ENCODE peak calls at places on chromosomes 3 and 15, in seven cellular contexts. One of them, this sample, is unnamed.
A peak's percentile ranks its signal among the peaks of the same experiment; 100 is the strongest.

GRCh38 chr3:76107935-76108570 is 322.7 kb upstream of the ZNF717 start:
- DNase-seq in bronchial epithelial cell: peak; percentile 56
- DNase-seq in activated T-helper 1 cell treated with anti-CD3 and anti-CD28 coated beads, Interleukin-2, amount 50 U/mL, for 16 hours: no peak
- DNase-seq in stimulated activated CD8-positive, alpha-beta memory T cell treated with anti-CD3 and anti-CD28 coated beads, Interleukin-7, amount 100 ng/mL, for 24 hours: no peak
- DNase-seq in GM12865: peak; percentile 34
- DNase-seq in stimulated activated CD4-positive, alpha-beta T cell treated with anti-CD3 and anti-CD28 coated beads, Interleukin-2, amount 100 ng/mL, for 48 hours: no peak
- DNase-seq in RPMI7951: peak; percentile 18
- DNase-seq in this sample: peak; percentile 28

GRCh38 chr3:32143849-32144757 is 37.7 kb downstream of the GPD1L start:
- DNase-seq in GM12865: peak; percentile 72
- DNase-seq in RPMI7951: peak; percentile 83
- DNase-seq in stimulated activated CD8-positive, alpha-beta memory T cell treated with anti-CD3 and anti-CD28 coated beads, Interleukin-7, amount 100 ng/mL, for 24 hours: no peak
- DNase-seq in activated T-helper 1 cell treated with anti-CD3 and anti-CD28 coated beads, Interleukin-2, amount 50 U/mL, for 16 hours: no peak
- DNase-seq in stimulated activated CD4-positive, alpha-beta T cell treated with anti-CD3 and anti-CD28 coated beads, Interleukin-2, amount 100 ng/mL, for 48 hours: peak; percentile 57
- DNase-seq in bronchial epithelial cell: peak; percentile 93
- DNase-seq in this sample: peak; percentile 67

GRCh38 chr3:141104151-141104741 is 53.1 kb downstream of the SPSB4 start:
- DNase-seq in activated T-helper 1 cell treated with anti-CD3 and anti-CD28 coated beads, Interleukin-2, amount 50 U/mL, for 16 hours: no peak
- DNase-seq in GM12865: no peak
- DNase-seq in bronchial epithelial cell: no peak
- DNase-seq in RPMI7951: no peak
- DNase-seq in stimulated activated CD8-positive, alpha-beta memory T cell treated with anti-CD3 and anti-CD28 coated beads, Interleukin-7, amount 100 ng/mL, for 24 hours: no peak
- DNase-seq in stimulated activated CD4-positive, alpha-beta T cell treated with anti-CD3 and anti-CD28 coated beads, Interleukin-2, amount 100 ng/mL, for 48 hours: no peak
- DNase-seq in this sample: no peak

GRCh38 chr3:187017511-187018230 is 87.3 kb downstream of the ST6GAL1 start:
- DNase-seq in GM12865: no peak
- DNase-seq in RPMI7951: no peak
- DNase-seq in stimulated activated CD4-positive, alpha-beta T cell treated with anti-CD3 and anti-CD28 coated beads, Interleukin-2, amount 100 ng/mL, for 48 hours: no peak
- DNase-seq in bronchial epithelial cell: no peak
- DNase-seq in stimulated activated CD8-positive, alpha-beta memory T cell treated with anti-CD3 and anti-CD28 coated beads, Interleukin-7, amount 100 ng/mL, for 24 hours: no peak
- DNase-seq in activated T-helper 1 cell treated with anti-CD3 and anti-CD28 coated beads, Interleukin-2, amount 50 U/mL, for 16 hours: no peak
- DNase-seq in this sample: no peak

GRCh38 chr15:99511529-99511864 is 54.3 kb upstream of the MEF2A start:
- DNase-seq in activated T-helper 1 cell treated with anti-CD3 and anti-CD28 coated beads, Interleukin-2, amount 50 U/mL, for 16 hours: no peak
- DNase-seq in stimulated activated CD4-positive, alpha-beta T cell treated with anti-CD3 and anti-CD28 coated beads, Interleukin-2, amount 100 ng/mL, for 48 hours: no peak
- DNase-seq in stimulated activated CD8-positive, alpha-beta memory T cell treated with anti-CD3 and anti-CD28 coated beads, Interleukin-7, amount 100 ng/mL, for 24 hours: no peak
- DNase-seq in RPMI7951: no peak
- DNase-seq in GM12865: peak; percentile 69
- DNase-seq in bronchial epithelial cell: no peak
- DNase-seq in this sample: no peak

GRCh38 chr15:67820992-67821783 is 4.1 kb upstream of the SKOR1 start:
- DNase-seq in activated T-helper 1 cell treated with anti-CD3 and anti-CD28 coated beads, Interleukin-2, amount 50 U/mL, for 16 hours: no peak
- DNase-seq in stimulated activated CD4-positive, alpha-beta T cell treated with anti-CD3 and anti-CD28 coated beads, Interleukin-2, amount 100 ng/mL, for 48 hours: no peak
- DNase-seq in GM12865: no peak
- DNase-seq in stimulated activated CD8-positive, alpha-beta memory T cell treated with anti-CD3 and anti-CD28 coated beads, Interleukin-7, amount 100 ng/mL, for 24 hours: no peak
- DNase-seq in RPMI7951: peak; percentile 54
- DNase-seq in bronchial epithelial cell: no peak
- DNase-seq in this sample: peak; percentile 80

GRCh38 chr15:33083232-33084006 is 111.1 kb downstream of the FMN1 start:
- DNase-seq in RPMI7951: peak; percentile 69
- DNase-seq in bronchial epithelial cell: peak; percentile 79
- DNase-seq in stimulated activated CD8-positive, alpha-beta memory T cell treated with anti-CD3 and anti-CD28 coated beads, Interleukin-7, amount 100 ng/mL, for 24 hours: no peak
- DNase-seq in GM12865: no peak
- DNase-seq in stimulated activated CD4-positive, alpha-beta T cell treated with anti-CD3 and anti-CD28 coated beads, Interleukin-2, amount 100 ng/mL, for 48 hours: no peak
- DNase-seq in activated T-helper 1 cell treated with anti-CD3 and anti-CD28 coated beads, Interleukin-2, amount 50 U/mL, for 16 hours: no peak
- DNase-seq in this sample: no peak

GRCh38 chr3:12148183-12148940 is 10.3 kb downstream of the TIMP4 start:
- DNase-seq in RPMI7951: no peak
- DNase-seq in GM12865: no peak
- DNase-seq in stimulated activated CD8-positive, alpha-beta memory T cell treated with anti-CD3 and anti-CD28 coated beads, Interleukin-7, amount 100 ng/mL, for 24 hours: no peak
- DNase-seq in activated T-helper 1 cell treated with anti-CD3 and anti-CD28 coated beads, Interleukin-2, amount 50 U/mL, for 16 hours: no peak
- DNase-seq in bronchial epithelial cell: no peak
- DNase-seq in stimulated activated CD4-positive, alpha-beta T cell treated with anti-CD3 and anti-CD28 coated beads, Interleukin-2, amount 100 ng/mL, for 48 hours: no peak
- DNase-seq in this sample: no peak

GRCh38 chr3:142228964-142229363 is 3.6 kb upstream of the GK5 start:
- DNase-seq in activated T-helper 1 cell treated with anti-CD3 and anti-CD28 coated beads, Interleukin-2, amount 50 U/mL, for 16 hours: no peak
- DNase-seq in GM12865: no peak
- DNase-seq in RPMI7951: no peak
- DNase-seq in stimulated activated CD8-positive, alpha-beta memory T cell treated with anti-CD3 and anti-CD28 coated beads, Interleukin-7, amount 100 ng/mL, for 24 hours: no peak
- DNase-seq in stimulated activated CD4-positive, alpha-beta T cell treated with anti-CD3 and anti-CD28 coated beads, Interleukin-2, amount 100 ng/mL, for 48 hours: no peak
- DNase-seq in bronchial epithelial cell: no peak
- DNase-seq in this sample: no peak

GRCh38 chr3:170507063-170507462 is 78.8 kb downstream of the SLC7A14 start:
- DNase-seq in stimulated activated CD4-positive, alpha-beta T cell treated with anti-CD3 and anti-CD28 coated beads, Interleukin-2, amount 100 ng/mL, for 48 hours: no peak
- DNase-seq in stimulated activated CD8-positive, alpha-beta memory T cell treated with anti-CD3 and anti-CD28 coated beads, Interleukin-7, amount 100 ng/mL, for 24 hours: no peak
- DNase-seq in GM12865: no peak
- DNase-seq in bronchial epithelial cell: no peak
- DNase-seq in RPMI7951: no peak
- DNase-seq in activated T-helper 1 cell treated with anti-CD3 and anti-CD28 coated beads, Interleukin-2, amount 50 U/mL, for 16 hours: no peak
- DNase-seq in this sample: no peak

GRCh38 chr3:4467522-4467867 is 426 bp upstream of the SUMF1 start:
- DNase-seq in activated T-helper 1 cell treated with anti-CD3 and anti-CD28 coated beads, Interleukin-2, amount 50 U/mL, for 16 hours: no peak
- DNase-seq in bronchial epithelial cell: no peak
- DNase-seq in stimulated activated CD8-positive, alpha-beta memory T cell treated with anti-CD3 and anti-CD28 coated beads, Interleukin-7, amount 100 ng/mL, for 24 hours: no peak
- DNase-seq in RPMI7951: peak; percentile 9
- DNase-seq in stimulated activated CD4-positive, alpha-beta T cell treated with anti-CD3 and anti-CD28 coated beads, Interleukin-2, amount 100 ng/mL, for 48 hours: no peak
- DNase-seq in GM12865: no peak
- DNase-seq in this sample: no peak

GRCh38 chr15:38877471-38877870 is 312.9 kb upstream of the RASGRP1 start:
- DNase-seq in activated T-helper 1 cell treated with anti-CD3 and anti-CD28 coated beads, Interleukin-2, amount 50 U/mL, for 16 hours: no peak
- DNase-seq in RPMI7951: no peak
- DNase-seq in GM12865: no peak
- DNase-seq in stimulated activated CD4-positive, alpha-beta T cell treated with anti-CD3 and anti-CD28 coated beads, Interleukin-2, amount 100 ng/mL, for 48 hours: no peak
- DNase-seq in stimulated activated CD8-positive, alpha-beta memory T cell treated with anti-CD3 and anti-CD28 coated beads, Interleukin-7, amount 100 ng/mL, for 24 hours: no peak
- DNase-seq in bronchial epithelial cell: no peak
- DNase-seq in this sample: no peak